ENCODE peak calls at places on chromosome 9, in nine cellular contexts. One of them, this sample, is unnamed. For H3K79me2, the result is how much of the 10 kb centered on the place peaks cover.

GRCh38 chr9:18632624-18633407 is 158.9 kb downstream of the ADAMTSL1 start:
- DNase-seq in GM23248: peak
- DNase-seq in PC-3: peak
- DNase-seq in neural progenitor cell: no peak
- DNase-seq in HCT116: no peak
- DNase-seq in PC-9: no peak
- DNase-seq in OCI-LY7: no peak
- DNase-seq in K562: no peak
- DNase-seq in mammary epithelial cell: peak
- DNase-seq in this sample: peak

GRCh38 chr9:125405938-125406811 is 144.5 kb downstream of the GAPVD1 start:
- DNase-seq in GM23248: peak
- DNase-seq in PC-3: peak
- DNase-seq in neural progenitor cell: no peak
- DNase-seq in HCT116: no peak
- DNase-seq in PC-9: peak
- DNase-seq in OCI-LY7: no peak
- DNase-seq in K562: peak
- DNase-seq in mammary epithelial cell: peak
- DNase-seq in this sample: no peak

GRCh38 chr9:5630038-5630507 is 1.2 kb downstream of the RIC1 start:
- DNase-seq in GM23248: peak
- DNase-seq in PC-3: peak
- DNase-seq in neural progenitor cell: no peak
- DNase-seq in HCT116: no peak
- DNase-seq in PC-9: no peak
- DNase-seq in OCI-LY7: peak
- DNase-seq in K562: no peak
- DNase-seq in mammary epithelial cell: peak
- DNase-seq in this sample: peak

GRCh38 chr9:128712451-128713410 is 10.4 kb downstream of the PKN3 start:
- DNase-seq in GM23248: no peak
- DNase-seq in PC-3: no peak
- DNase-seq in neural progenitor cell: no peak
- DNase-seq in HCT116: no peak
- DNase-seq in PC-9: no peak
- DNase-seq in OCI-LY7: no peak
- DNase-seq in K562: no peak
- DNase-seq in mammary epithelial cell: no peak
- DNase-seq in this sample: no peak

GRCh38 chr9:122086873-122087272 is 6.2 kb downstream of the TTLL11 start:
- DNase-seq in GM23248: no peak
- DNase-seq in PC-3: no peak
- DNase-seq in neural progenitor cell: no peak
- DNase-seq in HCT116: no peak
- DNase-seq in PC-9: peak
- DNase-seq in OCI-LY7: no peak
- DNase-seq in K562: no peak
- DNase-seq in mammary epithelial cell: no peak
- DNase-seq in this sample: no peak

GRCh38 chr9:134636142-134636507 is 5.5 kb upstream of the COL5A1 start:
- DNase-seq in GM23248: no peak
- DNase-seq in PC-3: no peak
- DNase-seq in neural progenitor cell: no peak
- DNase-seq in HCT116: no peak
- DNase-seq in PC-9: no peak
- DNase-seq in OCI-LY7: no peak
- DNase-seq in K562: no peak
- DNase-seq in mammary epithelial cell: no peak
- DNase-seq in this sample: no peak

GRCh38 chr9:112328545-112328944 is 4.9 kb downstream of the PTBP3 start:
- DNase-seq in GM23248: no peak
- DNase-seq in PC-3: no peak
- DNase-seq in neural progenitor cell: no peak
- DNase-seq in HCT116: no peak
- DNase-seq in PC-9: no peak
- DNase-seq in OCI-LY7: no peak
- DNase-seq in K562: no peak
- DNase-seq in mammary epithelial cell: no peak
- DNase-seq in this sample: no peak

GRCh38 chr9:124685217-124685616 is 85.9 kb downstream of the NR6A1 start:
- DNase-seq in GM23248: no peak
- DNase-seq in PC-3: no peak
- DNase-seq in neural progenitor cell: no peak
- DNase-seq in HCT116: no peak
- DNase-seq in PC-9: no peak
- DNase-seq in OCI-LY7: no peak
- DNase-seq in K562: no peak
- DNase-seq in mammary epithelial cell: no peak
- DNase-seq in this sample: no peak

GRCh38 chr9:117687532-117687931 is 16.7 kb upstream of the TLR4 start:
- DNase-seq in GM23248: no peak
- DNase-seq in PC-3: no peak
- DNase-seq in neural progenitor cell: peak
- DNase-seq in HCT116: no peak
- DNase-seq in PC-9: peak
- DNase-seq in OCI-LY7: no peak
- DNase-seq in K562: no peak
- DNase-seq in mammary epithelial cell: peak
- DNase-seq in this sample: no peak

GRCh38 chr9:116432051-116432450 is 255.1 kb upstream of the TRIM32 start:
- DNase-seq in GM23248: peak
- DNase-seq in PC-3: no peak
- DNase-seq in neural progenitor cell: no peak
- DNase-seq in HCT116: no peak
- DNase-seq in PC-9: no peak
- DNase-seq in OCI-LY7: no peak
- DNase-seq in K562: no peak
- DNase-seq in mammary epithelial cell: no peak
- DNase-seq in this sample: no peak

GRCh38 chr9:115164511-115164974 is 46.6 kb upstream of the TNC start:
- DNase-seq in GM23248: peak
- DNase-seq in PC-3: peak
- DNase-seq in neural progenitor cell: peak
- DNase-seq in HCT116: peak
- DNase-seq in PC-9: peak
- DNase-seq in OCI-LY7: no peak
- DNase-seq in K562: no peak
- DNase-seq in mammary epithelial cell: peak
- DNase-seq in this sample: peak

GRCh38 chr9:16729656-16730055 is 140.8 kb downstream of the BNC2 start:
- DNase-seq in GM23248: no peak
- DNase-seq in PC-3: no peak
- DNase-seq in neural progenitor cell: peak
- DNase-seq in HCT116: no peak
- DNase-seq in PC-9: no peak
- DNase-seq in OCI-LY7: no peak
- DNase-seq in K562: no peak
- DNase-seq in mammary epithelial cell: no peak
- DNase-seq in this sample: no peak

GRCh38 chr9:91034521-91034920 is 232.9 kb downstream of the SYK start:
- DNase-seq in GM23248: no peak
- DNase-seq in PC-3: peak
- DNase-seq in neural progenitor cell: no peak
- DNase-seq in HCT116: no peak
- DNase-seq in PC-9: peak
- DNase-seq in OCI-LY7: peak
- DNase-seq in K562: no peak
- DNase-seq in mammary epithelial cell: peak
- DNase-seq in this sample: no peak

GRCh38 chr9:118693645-118694044 is 675.6 kb downstream of the BRINP1 start:
- DNase-seq in GM23248: peak
- DNase-seq in PC-3: no peak
- DNase-seq in neural progenitor cell: peak
- DNase-seq in HCT116: no peak
- DNase-seq in PC-9: no peak
- DNase-seq in OCI-LY7: no peak
- DNase-seq in K562: no peak
- DNase-seq in mammary epithelial cell: peak
- DNase-seq in this sample: peak

GRCh38 chr9:136618578-136619547 is 43.9 kb upstream of the EGFL7 start:
- DNase-seq in GM23248: no peak
- DNase-seq in PC-3: no peak
- DNase-seq in neural progenitor cell: no peak
- DNase-seq in HCT116: no peak
- DNase-seq in PC-9: no peak
- DNase-seq in OCI-LY7: peak
- DNase-seq in K562: no peak
- DNase-seq in mammary epithelial cell: no peak
- DNase-seq in this sample: no peak

GRCh38 chr9:107638496-107638895 is 148.9 kb upstream of the KLF4 start:
- DNase-seq in GM23248: peak
- DNase-seq in PC-3: no peak
- DNase-seq in neural progenitor cell: no peak
- DNase-seq in HCT116: no peak
- DNase-seq in PC-9: no peak
- DNase-seq in OCI-LY7: no peak
- DNase-seq in K562: no peak
- DNase-seq in mammary epithelial cell: no peak
- DNase-seq in this sample: no peak
- H3K27ac ChIP-seq in GM23248: peak
- H3K27ac ChIP-seq in PC-3: no peak
- H3K27ac ChIP-seq in neural progenitor cell: no peak
- H3K27ac ChIP-seq in HCT116: no peak
- H3K27ac ChIP-seq in PC-9: no peak
- H3K27ac ChIP-seq in OCI-LY7: no peak
- H3K27ac ChIP-seq in K562: no peak
- H3K27ac ChIP-seq in mammary epithelial cell: no peak
- H3K27ac ChIP-seq in this sample: peak

GRCh38 chr9:20603524-20604268 is 18.6 kb downstream of the MLLT3 start:
- DNase-seq in GM23248: peak
- DNase-seq in PC-3: no peak
- DNase-seq in neural progenitor cell: peak
- DNase-seq in HCT116: no peak
- DNase-seq in PC-9: no peak
- DNase-seq in OCI-LY7: no peak
- DNase-seq in K562: no peak
- DNase-seq in mammary epithelial cell: no peak
- DNase-seq in this sample: no peak

GRCh38 chr9:20601292-20601691 is 21.0 kb downstream of the MLLT3 start:
- DNase-seq in GM23248: no peak
- DNase-seq in PC-3: no peak
- DNase-seq in neural progenitor cell: no peak
- DNase-seq in HCT116: no peak
- DNase-seq in PC-9: no peak
- DNase-seq in OCI-LY7: no peak
- DNase-seq in K562: no peak
- DNase-seq in mammary epithelial cell: no peak
- DNase-seq in this sample: no peak

GRCh38 chr9:20606637-20607036 is 15.7 kb downstream of the MLLT3 start:
- DNase-seq in GM23248: no peak
- DNase-seq in PC-3: no peak
- DNase-seq in neural progenitor cell: peak
- DNase-seq in HCT116: no peak
- DNase-seq in PC-9: no peak
- DNase-seq in OCI-LY7: no peak
- DNase-seq in K562: no peak
- DNase-seq in mammary epithelial cell: no peak
- DNase-seq in this sample: no peak

GRCh38 chr9:20608582-20608981 is 13.7 kb downstream of the MLLT3 start:
- DNase-seq in GM23248: no peak
- DNase-seq in PC-3: no peak
- DNase-seq in neural progenitor cell: no peak
- DNase-seq in HCT116: no peak
- DNase-seq in PC-9: no peak
- DNase-seq in OCI-LY7: no peak
- DNase-seq in K562: no peak
- DNase-seq in mammary epithelial cell: no peak
- DNase-seq in this sample: no peak

DNA sequence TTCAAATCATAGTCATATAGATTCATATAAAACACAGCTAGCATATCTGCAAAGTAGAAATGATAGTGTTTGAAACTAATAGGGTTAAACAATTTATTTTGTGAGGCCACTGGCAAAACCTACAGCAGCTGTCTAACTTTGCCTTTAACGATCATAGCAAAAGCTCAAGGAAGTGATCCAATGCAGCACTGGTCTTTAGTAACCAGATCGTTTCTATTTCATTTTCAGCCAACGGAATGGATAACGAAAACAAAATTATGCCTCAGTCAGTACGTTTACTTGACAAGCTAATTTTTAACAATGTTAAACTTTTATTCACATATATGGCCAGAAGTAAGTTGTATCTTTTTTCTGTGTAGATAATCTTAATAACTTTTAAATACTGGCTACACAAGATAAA is 17.7 kb downstream of the MLLT3 start:
- DNase-seq in GM23248: peak
- DNase-seq in PC-3: no peak
- DNase-seq in neural progenitor cell: no peak
- DNase-seq in HCT116: no peak
- DNase-seq in PC-9: no peak
- DNase-seq in OCI-LY7: no peak
- DNase-seq in K562: no peak
- DNase-seq in mammary epithelial cell: no peak
- DNase-seq in this sample: no peak
- H3K79me2 ChIP-seq in GM23248: half or more
- H3K79me2 ChIP-seq in PC-3: under half
- H3K79me2 ChIP-seq in neural progenitor cell: under half
- H3K79me2 ChIP-seq in HCT116: under half
- H3K79me2 ChIP-seq in PC-9: under half
- H3K79me2 ChIP-seq in OCI-LY7: under half
- H3K79me2 ChIP-seq in K562: under half
- H3K79me2 ChIP-seq in mammary epithelial cell: under half
- H3K79me2 ChIP-seq in this sample: half or more

DNA sequence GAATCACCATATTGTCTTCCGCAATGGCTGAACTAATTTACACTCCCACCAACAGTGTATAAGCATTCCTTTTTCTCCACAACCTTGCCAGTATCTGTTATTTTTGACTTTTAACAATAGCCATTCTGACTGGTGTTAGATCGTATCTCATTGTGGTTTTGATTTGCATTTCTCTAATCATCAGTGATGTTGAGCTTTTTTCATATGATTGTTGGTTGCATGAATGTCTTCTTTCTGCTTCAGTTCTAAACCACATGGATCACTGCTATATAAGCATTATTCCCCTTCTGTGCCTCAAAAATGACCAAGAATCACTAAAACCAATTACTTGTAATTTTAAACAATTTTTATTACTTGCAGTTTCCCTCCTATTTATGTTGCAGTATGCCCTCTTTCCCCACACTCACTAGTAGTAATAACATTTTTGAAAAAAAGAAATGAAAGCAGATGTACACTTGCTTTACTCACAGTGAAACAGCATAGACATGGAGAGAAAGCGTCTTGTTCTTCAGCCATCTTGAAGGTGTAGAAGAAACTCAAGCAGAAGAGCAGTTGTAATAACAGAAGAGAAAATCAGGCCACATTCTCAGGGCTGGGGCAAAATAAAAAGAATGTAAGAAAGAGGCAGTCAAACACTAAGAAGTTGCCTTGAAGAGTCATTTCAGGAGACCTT is 4.5 kb upstream of the TMEM252 start:
- DNase-seq in GM23248: no peak
- DNase-seq in PC-3: no peak
- DNase-seq in neural progenitor cell: no peak
- DNase-seq in HCT116: no peak
- DNase-seq in PC-9: no peak
- DNase-seq in OCI-LY7: no peak
- DNase-seq in K562: no peak
- DNase-seq in mammary epithelial cell: no peak
- DNase-seq in this sample: no peak
- H3K4me3 ChIP-seq in GM23248: no peak
- H3K4me3 ChIP-seq in PC-3: no peak
- H3K4me3 ChIP-seq in neural progenitor cell: no peak
- H3K4me3 ChIP-seq in HCT116: no peak
- H3K4me3 ChIP-seq in PC-9: no peak
- H3K4me3 ChIP-seq in OCI-LY7: no peak
- H3K4me3 ChIP-seq in K562: no peak
- H3K4me3 ChIP-seq in mammary epithelial cell: no peak
- H3K4me3 ChIP-seq in this sample: no peak

GRCh38 chr9:27679338-27679737 is 106.1 kb upstream of the C9orf72 start:
- DNase-seq in GM23248: no peak
- DNase-seq in PC-3: no peak
- DNase-seq in neural progenitor cell: peak
- DNase-seq in HCT116: no peak
- DNase-seq in PC-9: no peak
- DNase-seq in OCI-LY7: no peak
- DNase-seq in K562: no peak
- DNase-seq in mammary epithelial cell: no peak
- DNase-seq in this sample: no peak
- H3K27ac ChIP-seq in GM23248: no peak
- H3K27ac ChIP-seq in PC-3: no peak
- H3K27ac ChIP-seq in neural progenitor cell: no peak
- H3K27ac ChIP-seq in HCT116: no peak
- H3K27ac ChIP-seq in PC-9: no peak
- H3K27ac ChIP-seq in OCI-LY7: no peak
- H3K27ac ChIP-seq in K562: no peak
- H3K27ac ChIP-seq in mammary epithelial cell: no peak
- H3K27ac ChIP-seq in this sample: no peak

This sample was measured in hepatocyte.